ENCODE peak calls at places on chromosomes 3 and 15, in nine cellular contexts. Z is stimulated activated CD8-positive, alpha-beta memory T cell treated with anti-CD3 and anti-CD28 coated beads, Interleukin-12 subunit alpha, Interleukin-12 subunit beta, amount 100 ng/mL, for 4 hours; U is HCEC 1CT; C is amniotic stem cell; W is breast epithelium; M is fibroblast of gingiva; L is AG10803; O is BJ; V is T-helper 2 cell. R is an unnamed sample.

GRCh38 chr3:143586565-143586964 is 261.7 kb downstream of the SLC9A9 start:
- DNase-seq in V (no peak), W (no peak), C (no peak), O (peak; percentile 9), U (no peak), M (peak; percentile 72), Z (no peak), L (peak; percentile 71), R (no peak)

GRCh38 chr3:78497025-78497424 is 1270.8 kb downstream of the ROBO1 start:
- DNase-seq in C (no peak), U (no peak), L (no peak), V (no peak), O (no peak), Z (no peak), W (no peak), M (no peak), R (no peak)

GRCh38 chr15:38042707-38043445 is 108.4 kb downstream of the TMCO5A start:
- DNase-seq in Z (no peak), W (no peak), O (no peak), M (no peak), V (no peak), L (no peak), C (no peak), U (no peak), R (no peak)

GRCh38 chr3:8575364-8576104 is 69.1 kb downstream of the SSUH2 start:
- DNase-seq in O (peak; percentile 1), L (no peak), C (no peak), V (no peak), U (peak; percentile 41), Z (no peak), M (no peak), W (no peak), R (no peak)

GRCh38 chr15:34609658-34610057 is 26.2 kb upstream of the GOLGA8B start:
- DNase-seq in M (no peak), L (no peak), Z (no peak), U (no peak), O (no peak), W (no peak), C (no peak), V (no peak), R (no peak)

GRCh38 chr15:40344631-40345120 is 3.9 kb upstream of the CCDC9B start:
- DNase-seq in O (no peak), M (peak; percentile 50), L (peak; percentile 70), V (peak; percentile 51), W (no peak), U (peak; percentile 75), Z (peak; percentile 44), C (peak; percentile 40), R (peak; percentile 60)

GRCh38 chr15:28955160-28955502 is 69.4 kb downstream of the APBA2 start:
- DNase-seq in U (peak; percentile 70), M (peak; percentile 32), O (peak; percentile 44), V (no peak), W (no peak), Z (no peak), L (no peak), C (no peak), R (peak; percentile 40)

GRCh38 chr3:129985113-129985512 is 10.6 kb downstream of the TRH start:
- DNase-seq in V (no peak), U (no peak), L (no peak), W (no peak), C (no peak), O (no peak), Z (no peak), M (no peak), R (no peak)

GRCh38 chr15:70781236-70781635 is 17.9 kb upstream of the UACA start:
- DNase-seq in Z (no peak), C (no peak), O (no peak), W (no peak), L (no peak), M (no peak), V (no peak), U (no peak), R (no peak)

GRCh38 chr3:36843065-36844051 is 79.0 kb upstream of the DCLK3 start:
- DNase-seq in C (no peak), V (peak; percentile 52), L (peak; percentile 12), Z (peak; percentile 6), U (peak; percentile 5), O (no peak), W (no peak), M (peak; percentile 10), R (peak; percentile 39)

GRCh38 chr15:39774688-39775267 is 7.9 kb downstream of the FSIP1 start:
- DNase-seq in C (no peak), O (no peak), V (no peak), U (no peak), L (no peak), M (no peak), Z (no peak), W (no peak), R (no peak)

GRCh38 chr15:43433160-43433559 is 59.8 kb downstream of the TP53BP1 start:
- DNase-seq in C (no peak), W (no peak), M (no peak), U (no peak), Z (no peak), L (peak; percentile 53), O (no peak), V (no peak), R (no peak)

GRCh38 chr15:99096894-99097426 is 7.9 kb upstream of the SYNM start:
- DNase-seq in L (no peak), U (no peak), C (no peak), V (no peak), O (no peak), Z (no peak), W (no peak), M (no peak), R (no peak)

GRCh38 chr3:140899363-140899762 is 42.3 kb upstream of the SLC25A36 start:
- DNase-seq in C (no peak), O (no peak), V (no peak), W (no peak), L (no peak), M (no peak), Z (no peak), U (no peak), R (no peak)

GRCh38 chr3:57709559-57709958 is 16.7 kb upstream of the DENND6A start:
- DNase-seq in W (no peak), V (no peak), L (no peak), C (no peak), O (no peak), Z (no peak), M (no peak), U (no peak), R (no peak)

GRCh38 chr3:139695007-139695406 is 17.2 kb upstream of the NMNAT3 start:
- DNase-seq in L (no peak), W (no peak), M (no peak), U (no peak), Z (no peak), V (no peak), C (no peak), O (no peak), R (no peak)

GRCh38 chr3:180223268-180223667 is 186.5 kb upstream of the PEX5L start:
- DNase-seq in O (no peak), M (no peak), C (no peak), U (no peak), L (no peak), W (no peak), V (no peak), Z (no peak), R (no peak)

GRCh38 chr15:78979456-78980320 is 34.8 kb upstream of the CTSH start:
- DNase-seq in U (peak; percentile 78), L (peak; percentile 75), W (peak; percentile 75), Z (no peak), O (no peak), M (peak; percentile 68), C (peak; percentile 37), V (no peak), R (peak; percentile 81)

GRCh38 chr15:78033864-78034263 is 43.6 kb downstream of the TBC1D2B start:
- DNase-seq in M (peak; percentile 48), C (no peak), L (no peak), W (no peak), V (no peak), U (no peak), Z (no peak), O (no peak), R (no peak)

GRCh38 chr15:68699881-68700394 is 120.8 kb downstream of the ANP32A start:
- DNase-seq in L (peak; percentile 4), M (no peak), U (no peak), C (no peak), V (no peak), O (no peak), W (no peak), Z (no peak), R (no peak)

GRCh38 chr15:77797270-77797669 is 164.6 kb upstream of the LINGO1 start:
- DNase-seq in V (no peak), O (no peak), W (no peak), C (no peak), M (no peak), U (no peak), L (no peak), Z (no peak), R (no peak)

GRCh38 chr15:26722621-26723160 is 50.2 kb downstream of the GABRB3 start:
- DNase-seq in C (no peak), M (no peak), V (no peak), U (no peak), O (no peak), W (no peak), L (no peak), Z (no peak), R (no peak)

GRCh38 chr3:142623209-142623608 is 27.0 kb downstream of the PLS1 start:
- DNase-seq in M (no peak), V (no peak), W (no peak), L (no peak), O (no peak), C (no peak), U (no peak), Z (no peak), R (no peak)

GRCh38 chr3:163916596-163917560 is 1161.4 kb downstream of the SI start:
- DNase-seq in V (no peak), C (no peak), Z (no peak), L (no peak), W (no peak), O (no peak), M (peak; percentile 2), U (no peak), R (peak; percentile 14)

GRCh38 chr3:158791259-158791920 is 10.5 kb upstream of the MFSD1 start:
- DNase-seq in V (no peak), C (peak; percentile 84), L (peak; percentile 77), W (no peak), Z (no peak), O (no peak), U (peak; percentile 77), M (peak; percentile 70), R (peak; percentile 57)

GRCh38 chr3:33039628-33040027 is 57.3 kb downstream of the GLB1 start:
- DNase-seq in Z (no peak), W (no peak), M (no peak), L (no peak), C (no peak), O (no peak), U (no peak), V (no peak), R (no peak)

GRCh38 chr15:91224750-91225380 is 124.8 kb downstream of the SV2B start:
- DNase-seq in W (no peak), C (no peak), V (no peak), O (no peak), U (peak; percentile 32), M (peak; percentile 4), L (peak; percentile 24), Z (no peak), R (peak; percentile 71)

GRCh38 chr15:93261845-93262244 is 172.8 kb upstream of the RGMA start:
- DNase-seq in L (no peak), Z (no peak), O (no peak), W (no peak), U (no peak), M (no peak), V (no peak), C (no peak), R (no peak)

R was measured in HEK293T.